ENCODE peak calls at places on chromosomes 12 and 14, in six cellular contexts. K is BJ; L is CD8-positive, alpha-beta T cell; H is NCI-H82; E is germinal center; A is sigmoid colon. I is an unnamed sample.

GRCh38 chr14:72855913-72856312 is 38.0 kb downstream of the DPF3 start:
- DNase-seq in K (peak), L (no peak), H (no peak), E (no peak), A (no peak), I (no peak)

GRCh38 chr12:67034110-67034879 is 234.9 kb upstream of the CAND1 start:
- DNase-seq in K (no peak), L (no peak), H (no peak), E (no peak), A (no peak), I (peak)

GRCh38 chr12:116636636-116637519 is 77.7 kb downstream of the MAP1LC3B2 start:
- DNase-seq in K (no peak), L (no peak), H (no peak), E (no peak), A (no peak), I (no peak)

GRCh38 chr12:113070117-113070906 is 13.8 kb downstream of the DTX1 start:
- DNase-seq in K (no peak), L (peak), H (no peak), E (peak), A (no peak), I (peak)

GRCh38 chr12:57040750-57041149 is 9.2 kb downstream of the MYO1A start:
- DNase-seq in K (no peak), L (no peak), H (no peak), E (no peak), A (no peak), I (no peak)

GRCh38 chr14:49512147-49512551 is 74.0 kb downstream of the RPS29 start:
- DNase-seq in K (peak), L (no peak), H (no peak), E (no peak), A (no peak), I (no peak)

GRCh38 chr14:61126083-61126962 is 145.3 kb downstream of the SLC38A6 start:
- DNase-seq in K (no peak), L (no peak), H (no peak), E (no peak), A (no peak), I (peak)

GRCh38 chr14:55094630-55095157 is 34.4 kb upstream of the LGALS3 start:
- DNase-seq in K (no peak), L (no peak), H (no peak), E (no peak), A (no peak), I (peak)

GRCh38 chr14:102055181-102055901 is 31.5 kb downstream of the HSP90AA1 start:
- DNase-seq in K (peak), L (no peak), H (peak), E (no peak), A (no peak), I (no peak)

GRCh38 chr12:13211191-13211858 is 14.8 kb downstream of the EMP1 start:
- DNase-seq in K (no peak), L (no peak), H (no peak), E (no peak), A (no peak), I (no peak)

GRCh38 chr14:71720978-71721624 is 211.1 kb upstream of the RGS6 start:
- DNase-seq in K (no peak), L (no peak), H (peak), E (peak), A (no peak), I (peak)

GRCh38 chr12:49987620-49988303 is 15.0 kb downstream of the AQP6 start:
- DNase-seq in K (no peak), L (no peak), H (no peak), E (no peak), A (peak), I (peak)

GRCh38 chr12:24902521-24903304 is 46.2 kb downstream of the BCAT1 start:
- DNase-seq in K (no peak), L (no peak), H (no peak), E (peak), A (no peak), I (no peak)

GRCh38 chr12:34399631-34400422 is 377.5 kb downstream of the ALG10 start:
- DNase-seq in K (no peak), L (peak), H (no peak), E (no peak), A (peak), I (no peak)

GRCh38 chr14:76591270-76591669 is 170.0 kb upstream of the VASH1 start:
- DNase-seq in K (no peak), L (no peak), H (no peak), E (no peak), A (peak), I (peak)

GRCh38 chr12:119668315-119668651 is 350 bp downstream of the PRKAB1 start:
- DNase-seq in K (no peak), L (no peak), H (peak), E (no peak), A (no peak), I (peak)

GRCh38 chr12:87935216-87935615 is 94.0 kb downstream of the C12orf50 start:
- DNase-seq in K (no peak), L (no peak), H (no peak), E (no peak), A (no peak), I (no peak)

GRCh38 chr12:67811437-67812361 is 163.2 kb downstream of the DYRK2 start:
- DNase-seq in K (peak), L (no peak), H (no peak), E (no peak), A (no peak), I (no peak)

GRCh38 chr12:60101715-60102114 is 505.9 kb downstream of the SLC16A7 start:
- DNase-seq in K (peak), L (no peak), H (no peak), E (no peak), A (no peak), I (no peak)

GRCh38 chr12:116609715-116610114 is 50.5 kb downstream of the MAP1LC3B2 start:
- DNase-seq in K (no peak), L (peak), H (peak), E (no peak), A (no peak), I (peak)

GRCh38 chr12:107749094-107749493 is 11.8 kb downstream of the PRDM4 start:
- DNase-seq in K (no peak), L (no peak), H (no peak), E (no peak), A (no peak), I (no peak)

GRCh38 chr14:100348779-100349708 is 25.9 kb downstream of the SLC25A47 start:
- DNase-seq in K (no peak), L (no peak), H (peak), E (no peak), A (no peak), I (peak)

GRCh38 chr12:49489154-49489553 is 49.7 kb upstream of the KCNH3 start:
- DNase-seq in K (no peak), L (no peak), H (no peak), E (no peak), A (no peak), I (no peak)